ENCODE peak calls at places on chromosomes 16 and 17, in five cellular contexts. Z is K562, D is HCT116, U is A549, T is SK-N-SH. I is an unnamed sample.
A peak's percentile ranks its signal among the peaks of the same experiment; 100 is the strongest.

GRCh38 chr16:24729967-24730815 is 740 bp downstream of the TNRC6A start:
- DNase-seq in T (peak; percentile 80), U (peak; percentile 44), D (no peak), Z (peak; percentile 63), I (peak; percentile 45)

GRCh38 chr16:24253192-24253591 is 2.9 kb upstream of the CACNG3 start:
- DNase-seq in T (peak; percentile 68), U (peak; percentile 45), Z (peak; percentile 73), D (peak; percentile 34), I (peak; percentile 43)

GRCh38 chr17:3965123-3965800 is 1.0 kb upstream of the ATP2A3 start:
- DNase-seq in U (peak; percentile 92), D (peak; percentile 22), T (peak; percentile 71), Z (peak; percentile 66), I (no peak)

GRCh38 chr17:67879662-67880061 is 54.4 kb downstream of the BPTF start:
- DNase-seq in D (no peak), U (no peak), T (no peak), Z (no peak), I (no peak)

GRCh38 chr16:57260294-57260929 is 15.4 kb downstream of the ARL2BP start:
- DNase-seq in T (no peak), Z (peak; percentile 44), U (no peak), D (no peak), I (peak; percentile 98)

GRCh38 chr17:81388091-81388611 is 7.1 kb upstream of the BAHCC1 start:
- DNase-seq in U (no peak), T (no peak), D (no peak), Z (no peak), I (no peak)

GRCh38 chr16:75589301-75589700 is 23.1 kb downstream of the GABARAPL2 start:
- DNase-seq in D (no peak), U (no peak), Z (no peak), T (no peak), I (no peak)

GRCh38 chr16:3661311-3661710 is 6.8 kb downstream of the DNASE1 start:
- DNase-seq in D (no peak), U (no peak), Z (no peak), T (no peak), I (no peak)

GRCh38 chr16:68640972-68641371 is 4.1 kb upstream of the CDH3 start:
- DNase-seq in D (no peak), Z (no peak), U (no peak), T (no peak), I (no peak)

GRCh38 chr17:60392845-60393702 is 1.1 kb upstream of the USP32 start:
- DNase-seq in T (peak; percentile 57), D (peak; percentile 24), U (peak; percentile 35), Z (no peak), I (peak; percentile 80)

GRCh38 chr17:70984873-70985272 is 815.5 kb downstream of the KCNJ2 start:
- DNase-seq in Z (no peak), D (no peak), U (no peak), T (no peak), I (no peak)
- H3K27ac ChIP-seq in Z (no peak overlapping the region), D (no peak overlapping the region), U (no peak overlapping the region), T (no peak overlapping the region), I (no peak overlapping the region)

DNA sequence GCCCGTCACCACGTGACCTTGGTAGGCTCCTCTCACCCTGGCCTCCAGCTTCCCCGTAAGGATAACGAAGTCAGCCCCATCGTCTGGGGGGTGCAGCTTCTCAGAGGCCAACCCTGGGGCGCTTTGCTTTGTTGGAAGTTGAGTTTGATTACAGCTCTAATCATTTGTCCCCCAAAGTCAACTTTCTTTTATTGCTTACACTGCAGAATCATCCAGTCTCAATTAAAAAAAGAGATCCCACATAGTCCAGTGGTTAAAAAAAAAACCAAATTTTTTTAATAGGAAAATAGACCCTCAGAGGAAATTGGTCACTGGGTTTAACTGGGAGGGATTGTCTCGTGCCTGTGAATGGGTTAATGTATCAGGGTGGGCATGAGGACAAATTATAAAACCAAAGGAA is 7.8 kb upstream of the GPRC5C start:
- DNase-seq in U (no peak), Z (no peak), T (peak; percentile 15), D (no peak), I (no peak)
- TF ChIP-seq MAX in U (no peak), Z (no peak), T (no peak), D (no peak), I (no peak)

GRCh38 chr16:86680661-86681439 is 102.5 kb downstream of the FOXL1 start:
- DNase-seq in D (no peak), T (no peak), Z (no peak), U (no peak), I (peak; percentile 75)

GRCh38 chr16:86682219-86682904 is 104.0 kb downstream of the FOXL1 start:
- DNase-seq in T (no peak), Z (no peak), U (no peak), D (no peak), I (no peak)

GRCh38 chr16:86681440-86681838 is 103.1 kb downstream of the FOXL1 start:
- DNase-seq in Z (no peak), T (no peak), D (no peak), U (no peak), I (peak; percentile 55)

GRCh38 chr16:86679490-86679889 is 101.1 kb downstream of the FOXL1 start:
- DNase-seq in T (no peak), Z (no peak), U (no peak), D (no peak), I (no peak)

DNA sequence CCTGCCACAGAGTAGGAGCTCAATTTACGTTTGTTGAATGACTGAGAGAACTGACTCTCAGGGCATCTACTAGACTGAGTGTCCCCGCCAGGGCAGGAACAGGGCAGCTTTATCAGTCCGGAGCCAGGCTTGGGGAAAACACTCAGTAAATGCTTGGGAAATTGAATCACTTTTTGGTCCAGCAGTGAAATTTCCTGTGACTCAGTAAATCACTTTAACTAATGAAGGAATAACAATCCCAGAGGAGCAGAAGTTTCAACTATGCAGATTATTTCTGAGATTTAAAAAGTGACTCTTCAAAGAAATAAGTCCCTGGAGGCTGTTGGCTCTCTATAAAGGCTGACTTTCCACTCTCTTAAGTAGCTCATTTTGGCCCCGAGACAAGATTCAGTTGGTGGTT is 101.8 kb downstream of the FOXL1 start:
- DNase-seq in Z (no peak), T (no peak), U (no peak), D (no peak), I (peak; percentile 96)
- H3K27ac ChIP-seq in Z (no peak overlapping the region), T (peak overlapping the region; percentile 99), U (no peak overlapping the region), D (no peak overlapping the region), I (peak overlapping the region; percentile 99)

DNA sequence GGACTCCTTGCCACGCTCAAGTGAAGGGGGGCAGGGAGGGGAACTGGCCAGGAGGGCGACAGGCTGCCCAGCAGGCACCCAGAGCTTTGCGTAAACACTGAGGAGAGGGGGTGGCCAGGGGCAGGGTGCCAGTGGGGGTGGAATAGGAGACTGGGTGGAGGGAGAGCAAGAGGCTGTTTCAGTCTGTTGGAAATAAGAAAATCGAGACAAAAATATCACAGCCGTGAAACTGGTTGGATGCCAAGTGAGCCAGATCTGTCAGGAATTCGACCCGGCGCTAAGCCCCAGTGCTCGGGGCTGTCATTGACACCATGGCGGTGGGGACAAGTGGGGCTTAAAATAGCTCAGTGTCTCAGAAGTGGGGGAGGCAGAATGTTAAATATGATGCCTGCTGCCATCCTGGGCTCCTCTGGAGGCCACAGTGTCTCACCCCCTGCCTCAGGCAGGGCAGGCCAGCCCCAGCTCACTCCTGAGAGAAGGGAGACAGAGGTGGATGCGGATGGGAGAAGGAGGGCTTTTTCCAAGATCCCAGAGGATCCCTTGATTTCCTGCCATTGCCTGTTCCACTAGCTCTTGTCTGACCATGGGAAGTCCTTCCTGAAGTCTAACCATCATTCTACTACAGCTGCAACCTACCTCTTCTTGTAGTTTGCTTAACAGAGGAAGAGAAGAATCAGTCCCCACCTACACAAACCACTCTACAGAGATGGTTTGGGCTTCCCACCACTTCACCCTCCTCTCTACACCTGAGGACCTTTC is 9.5 kb downstream of the PNMT start:
- DNase-seq in T (no peak), Z (no peak), D (no peak), U (no peak), I (no peak)
- TF ChIP-seq MAX in T (no peak), Z (no peak), D (no peak), U (no peak), I (no peak)

DNA sequence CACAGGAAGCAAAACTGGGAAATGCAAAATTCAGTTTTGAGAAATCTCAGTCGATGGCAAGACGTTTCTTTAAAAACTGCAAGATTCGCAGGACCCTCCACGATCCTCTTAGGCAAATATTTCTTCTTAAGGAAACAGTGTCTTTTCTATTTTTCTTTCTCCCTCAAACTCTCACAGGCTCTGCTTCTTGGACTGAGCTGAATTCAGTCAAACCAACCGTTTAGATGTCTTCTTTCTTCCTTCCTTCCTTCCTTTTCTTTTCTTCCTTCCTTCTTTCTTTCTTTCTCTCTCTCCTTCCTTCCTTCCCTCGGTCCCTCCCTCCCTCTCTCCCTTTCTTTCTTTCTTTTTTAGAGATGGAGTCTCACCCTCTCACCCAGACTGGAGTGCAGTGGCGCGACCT is 67.2 kb upstream of the AXIN2 start:
- DNase-seq in T (no peak), Z (no peak), D (no peak), U (no peak), I (no peak)
- H3K27ac ChIP-seq in T (no peak overlapping the region), Z (no peak overlapping the region), D (no peak overlapping the region), U (peak overlapping the region; percentile 62), I (no peak overlapping the region)

GRCh38 chr16:53695070-53695469 is 8.6 kb downstream of the RPGRIP1L start:
- DNase-seq in Z (no peak), T (no peak), U (no peak), D (no peak), I (no peak)
- TF ChIP-seq MAX in Z (no peak), T (peak; percentile 24), U (no peak), D (no peak), I (no peak)

GRCh38 chr17:42964161-42964932 is at the start of gene AARSD1:
- DNase-seq in T (peak; percentile 88), D (peak; percentile 93), Z (peak; percentile 84), U (peak; percentile 93), I (peak; percentile 97)
- H3K27ac ChIP-seq in T (peak within 1 kb of the TSS; percentile 74), D (peak within 1 kb of the TSS; percentile 80), Z (peak within 1 kb of the TSS; percentile 86), U (peak within 1 kb of the TSS; percentile 89), I (peak within 1 kb of the TSS; percentile 64)

DNA sequence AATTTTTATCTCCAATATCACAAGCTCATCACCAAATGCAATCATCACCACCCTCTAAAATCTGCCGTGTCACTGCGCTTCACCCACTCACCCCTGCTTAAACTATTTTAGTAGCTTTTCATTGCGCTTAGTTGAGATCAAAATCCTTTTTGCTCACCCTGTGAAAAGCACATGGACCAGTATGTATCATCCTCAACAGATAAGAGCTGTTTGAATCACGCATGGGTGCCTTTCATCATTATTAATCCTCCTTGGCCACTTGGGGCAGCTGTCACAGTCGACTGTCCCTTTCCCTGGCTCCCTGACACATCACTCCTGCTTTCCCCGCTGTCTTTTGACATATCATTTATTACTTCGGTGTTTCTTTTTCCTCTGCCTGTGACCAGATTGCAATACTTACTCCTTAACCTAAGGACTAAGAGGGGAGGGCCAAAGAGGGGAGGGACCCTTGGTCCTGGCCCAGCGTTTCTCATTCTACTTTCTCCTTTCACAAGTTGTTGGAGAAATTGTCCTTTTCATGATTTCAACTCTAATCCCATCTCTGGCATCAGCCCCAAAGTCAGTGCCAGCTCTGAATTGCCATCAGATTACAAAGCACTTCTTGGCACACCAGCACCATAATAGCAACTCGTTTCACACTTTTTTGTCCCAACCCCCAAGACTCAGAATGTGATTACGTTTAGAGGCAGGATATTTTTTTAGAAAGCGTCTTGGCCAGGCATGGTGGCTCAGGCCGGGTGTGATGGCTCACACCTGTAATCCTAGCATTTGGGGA is 8.6 kb upstream of the KDM6B start:
- DNase-seq in D (no peak), T (peak; percentile 69), U (peak; percentile 67), Z (no peak), I (no peak)
- TF ChIP-seq MAX in D (no peak), T (no peak), U (no peak), Z (no peak), I (no peak)